ENCODE peak calls at places on chromosomes 1 and 21, in four cellular contexts. Z is thoracic aorta; B is activated naive CD8-positive, alpha-beta T cell treated with anti-CD3 and anti-CD28 coated beads, Interleukin-2, amount 50 U/mL, for 24 hours; G is activated naive CD4-positive, alpha-beta T cell. K is an unnamed sample.

GRCh38 chr21:28338906-28339305 is 653.8 kb downstream of the LTN1 start:
- DNase-seq in Z (no peak), B (no peak), G (no peak), K (no peak)

GRCh38 chr1:109802136-109802900 is 38.6 kb upstream of the EPS8L3 start:
- DNase-seq in Z (no peak), B (peak), G (peak), K (no peak)

GRCh38 chr1:51729824-51730284 is 113.0 kb downstream of the OSBPL9 start:
- DNase-seq in Z (no peak), B (no peak), G (no peak), K (no peak)

GRCh38 chr1:205351984-205352713 is 4.6 kb downstream of the KLHDC8A start:
- DNase-seq in Z (no peak), B (no peak), G (no peak), K (peak)

GRCh38 chr1:23098463-23099170 is 70.0 kb downstream of the LUZP1 start:
- DNase-seq in Z (no peak), B (peak), G (peak), K (peak)

GRCh38 chr1:44707959-44708831 is 22.8 kb downstream of the RNU5D-1 start:
- DNase-seq in Z (no peak), B (peak), G (no peak), K (peak)

GRCh38 chr1:242828828-242829227 is 304.3 kb upstream of the PLD5 start:
- DNase-seq in Z (no peak), B (no peak), G (no peak), K (no peak)

GRCh38 chr1:154941332-154941995 is 4.9 kb upstream of the PMVK start:
- DNase-seq in Z (no peak), B (no peak), G (no peak), K (no peak)

GRCh38 chr21:46667735-46668380 is 32.4 kb downstream of the PRMT2 start:
- DNase-seq in Z (no peak), B (peak), G (no peak), K (peak)

GRCh38 chr1:46244656-46245371 is 2.7 kb upstream of the RAD54L start:
- DNase-seq in Z (no peak), B (no peak), G (no peak), K (peak)